ENCODE peak calls at places on chromosomes 7 and 10, in six cellular contexts. B is CD8-positive, alpha-beta T cell; T is transverse colon; A is pancreas; R is cardiac muscle cell; H is PC-3. G is an unnamed sample.

GRCh38 chr10:95241533-95241932 is 47.5 kb downstream of the ACSM6 start:
- DNase-seq in B (no peak), T (no peak), A (no peak), R (no peak), H (no peak), G (no peak)

GRCh38 chr7:92177362-92177761 is 1.6 kb downstream of the LRRD1 start:
- DNase-seq in B (no peak), T (no peak), A (no peak), R (no peak), H (peak), G (peak)

GRCh38 chr7:7772385-7772784 is 54.0 kb upstream of the RPA3 start:
- DNase-seq in B (no peak), T (no peak), A (no peak), R (no peak), H (no peak), G (peak)

GRCh38 chr10:80464557-80465466 is 10.7 kb downstream of the TSPAN14 start:
- DNase-seq in B (no peak), T (no peak), A (peak), R (peak), H (no peak), G (no peak)

GRCh38 chr10:88660593-88660884 is 3.7 kb upstream of the LIPF start:
- DNase-seq in B (no peak), T (no peak), A (no peak), R (no peak), H (no peak), G (no peak)

GRCh38 chr10:27714349-27714748 is 31.3 kb downstream of the MKX start:
- DNase-seq in B (no peak), T (no peak), A (no peak), R (no peak), H (no peak), G (no peak)

GRCh38 chr10:100999742-101000601 is at the start of gene LZTS2:
- DNase-seq in B (no peak), T (peak), A (no peak), R (peak), H (no peak), G (no peak)

GRCh38 chr10:73837072-73837471 is 25.7 kb upstream of the NDST2 start:
- DNase-seq in B (no peak), T (no peak), A (no peak), R (no peak), H (peak), G (no peak)

GRCh38 chr7:2165239-2165609 is 67.5 kb downstream of the MAD1L1 start:
- DNase-seq in B (no peak), T (no peak), A (no peak), R (no peak), H (no peak), G (no peak)

GRCh38 chr7:75815381-75816046 is 1.9 kb upstream of the CCL24 start:
- DNase-seq in B (no peak), T (no peak), A (no peak), R (no peak), H (no peak), G (no peak)

GRCh38 chr7:33981221-33981620 is 75.9 kb downstream of the BMPER start:
- DNase-seq in B (no peak), T (no peak), A (no peak), R (no peak), H (no peak), G (no peak)
- H3K27ac ChIP-seq in B (no peak), T (no peak), A (no peak), R (peak), H (no peak), G (no peak)

DNA sequence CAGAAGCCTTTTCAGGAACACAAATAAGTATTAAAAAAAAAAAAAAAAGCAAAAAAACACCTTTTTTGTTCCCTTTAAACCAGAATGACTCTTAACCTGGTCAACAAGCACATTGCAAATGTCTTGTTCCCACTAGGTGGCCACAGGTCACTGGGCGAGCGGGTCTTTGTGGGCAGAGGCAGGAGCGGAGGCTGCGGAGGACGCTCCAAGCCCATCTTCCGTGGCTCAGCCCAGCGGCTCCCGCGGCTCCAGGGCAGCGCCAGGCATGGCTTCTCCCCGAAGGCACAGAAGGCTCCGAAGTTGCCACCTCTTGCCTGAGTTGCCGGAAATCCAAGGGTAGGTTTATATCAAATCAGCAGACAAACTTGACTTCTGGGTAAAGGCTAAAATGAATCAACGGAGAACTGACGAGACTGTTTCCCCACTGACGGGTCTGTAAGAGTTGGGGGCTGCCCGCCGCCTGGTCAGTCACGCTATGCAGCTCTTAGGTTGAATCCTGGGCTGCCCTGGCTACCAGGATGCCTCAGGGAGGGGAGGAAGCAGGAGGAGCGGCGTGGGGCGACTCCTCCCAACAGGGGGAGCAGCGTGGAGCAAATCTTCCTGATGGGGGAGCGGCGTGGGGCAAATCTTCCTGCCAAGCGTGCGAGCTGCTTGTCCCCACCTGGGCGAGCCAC is 144.5 kb downstream of the PTPRN2 start:
- DNase-seq in B (no peak), T (no peak), A (no peak), R (no peak), H (no peak), G (no peak)
- TF ChIP-seq CTCF in B (no peak), T (no peak), A (no peak), R (no peak), H (no peak), G (no peak)

GRCh38 chr10:59560990-59561389 is 148.7 kb downstream of the SLC16A9 start:
- DNase-seq in B (no peak), T (no peak), A (no peak), R (peak), H (no peak), G (no peak)

GRCh38 chr10:59557052-59557451 is 152.6 kb downstream of the SLC16A9 start:
- DNase-seq in B (no peak), T (no peak), A (peak), R (no peak), H (no peak), G (no peak)

GRCh38 chr10:59557642-59558041 is 152.0 kb downstream of the SLC16A9 start:
- DNase-seq in B (no peak), T (no peak), A (no peak), R (peak), H (no peak), G (no peak)

GRCh38 chr10:59560161-59560560 is 149.5 kb downstream of the SLC16A9 start:
- DNase-seq in B (no peak), T (no peak), A (no peak), R (peak), H (no peak), G (no peak)

GRCh38 chr10:59558066-59558465 is 151.6 kb downstream of the SLC16A9 start:
- DNase-seq in B (no peak), T (no peak), A (no peak), R (no peak), H (no peak), G (no peak)
- H3K27ac ChIP-seq in B (no peak), T (no peak), A (no peak), R (peak), H (no peak), G (no peak)

GRCh38 chr10:50347394-50347802 is 96.1 kb upstream of the ASAH2 start:
- DNase-seq in B (no peak), T (no peak), A (no peak), R (no peak), H (no peak), G (no peak)

GRCh38 chr10:50346947-50347346 is 95.6 kb upstream of the ASAH2 start:
- DNase-seq in B (no peak), T (no peak), A (no peak), R (no peak), H (no peak), G (no peak)

GRCh38 chr10:50349554-50349953 is 98.2 kb upstream of the ASAH2 start:
- DNase-seq in B (no peak), T (no peak), A (no peak), R (no peak), H (no peak), G (no peak)

DNA sequence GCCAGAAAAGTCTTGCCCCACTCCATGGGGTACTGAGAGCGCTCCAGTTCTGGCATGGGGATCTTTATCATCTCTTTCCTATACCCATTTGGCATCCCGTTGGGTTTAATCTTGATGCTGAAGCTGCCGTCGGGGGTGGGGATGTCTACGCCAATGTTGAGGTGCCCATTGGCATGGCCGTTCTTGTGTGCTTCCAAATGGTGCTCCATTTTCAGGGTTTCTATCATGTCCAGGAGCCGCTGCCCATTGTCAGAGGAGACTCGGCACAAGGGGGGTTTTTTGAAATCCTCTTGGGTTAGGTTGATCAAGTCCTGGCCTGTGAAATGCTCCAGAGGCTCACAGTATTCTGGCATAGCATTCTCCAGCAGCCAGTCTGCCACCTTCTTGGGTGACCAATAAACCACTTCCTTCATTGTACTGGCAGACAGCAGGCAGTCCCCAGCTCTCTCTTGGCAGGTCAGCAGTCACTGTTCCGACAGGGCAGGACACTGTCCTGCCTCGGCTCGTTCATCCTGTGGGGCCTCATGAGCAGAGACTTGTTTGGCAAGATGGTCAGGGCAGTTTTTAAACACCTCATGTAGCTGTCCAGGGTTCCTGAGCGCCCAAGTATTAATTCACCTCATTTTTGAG is 92.5 kb upstream of the ASAH2 start:
- DNase-seq in B (no peak), T (no peak), A (no peak), R (no peak), H (no peak), G (no peak)
- TF ChIP-seq CTCF in B (no peak), T (no peak), A (no peak), R (no peak), H (no peak), G (no peak)

DNA sequence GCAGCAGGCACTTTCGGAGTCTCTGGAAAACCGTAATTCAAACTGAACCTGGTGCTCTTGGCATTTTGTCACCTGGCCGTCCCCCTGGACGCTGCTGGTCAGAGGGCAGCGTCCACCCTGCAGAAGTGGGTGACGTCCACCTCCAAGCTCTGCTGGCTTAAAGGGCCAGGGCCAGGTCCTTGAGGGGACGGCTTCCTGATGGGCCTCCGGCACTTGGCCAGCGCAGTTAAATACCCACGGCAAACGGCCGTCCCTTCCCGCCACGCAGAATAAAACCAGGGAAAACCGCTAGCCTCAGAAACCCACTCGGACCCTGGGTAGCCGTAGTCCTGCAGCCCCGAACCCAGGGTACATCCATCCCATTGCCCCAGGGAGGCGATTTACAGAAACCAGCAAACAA is 81.3 kb upstream of the PDGFA start:
- DNase-seq in B (no peak), T (no peak), A (no peak), R (no peak), H (no peak), G (no peak)
- H3K27ac ChIP-seq in B (peak), T (peak), A (no peak), R (no peak), H (no peak), G (no peak)

GRCh38 chr10:14093735-14094484 is 236.8 kb downstream of the FRMD4A start:
- DNase-seq in B (no peak), T (no peak), A (no peak), R (peak), H (peak), G (no peak)
- TF ChIP-seq CTCF in B (peak), T (no peak), A (no peak), R (peak), H (peak), G (peak)

GRCh38 chr7:69399038-69399800 is 199.1 kb upstream of the AUTS2 start:
- DNase-seq in B (no peak), T (no peak), A (no peak), R (no peak), H (no peak), G (peak)
- H3K27ac ChIP-seq in B (no peak), T (no peak), A (no peak), R (no peak), H (no peak), G (no peak)

GRCh38 chr10:43685744-43686143 is 37.1 kb upstream of the ZNF32 start:
- DNase-seq in B (no peak), T (no peak), A (peak), R (no peak), H (no peak), G (no peak)

GRCh38 chr10:43688348-43688892 is 39.7 kb upstream of the ZNF32 start:
- DNase-seq in B (no peak), T (no peak), A (no peak), R (no peak), H (peak), G (no peak)

GRCh38 chr10:43684198-43684559 is 35.5 kb upstream of the ZNF32 start:
- DNase-seq in B (no peak), T (no peak), A (no peak), R (no peak), H (no peak), G (no peak)

GRCh38 chr10:43687373-43687772 is 38.7 kb upstream of the ZNF32 start:
- DNase-seq in B (no peak), T (no peak), A (no peak), R (no peak), H (no peak), G (no peak)

GRCh38 chr10:43686414-43686813 is 37.7 kb upstream of the ZNF32 start:
- DNase-seq in B (no peak), T (no peak), A (no peak), R (no peak), H (no peak), G (no peak)
- TF ChIP-seq CTCF in B (no peak), T (no peak), A (no peak), R (peak), H (no peak), G (no peak)

GRCh38 chr7:44259547-44260457 is 59.0 kb downstream of the YKT6 start:
- DNase-seq in B (no peak), T (peak), A (no peak), R (no peak), H (peak), G (peak)
- H3K27ac ChIP-seq in B (no peak), T (no peak), A (no peak), R (no peak), H (peak), G (no peak)

G was measured in foreskin keratinocyte.